ENCODE peak calls at places on chromosomes 11 and 22, in nine cellular contexts. One of them, this sample, is unnamed.

GRCh38 chr11:64559351-64560138 is 31.5 kb upstream of the SLC22A12 start:
- DNase-seq in cerebellar cortex: peak
- DNase-seq in right atrium auricular region: no peak
- DNase-seq in naive thymus-derived CD8-positive, alpha-beta T cell: no peak
- DNase-seq in anterior cingulate cortex: no peak
- DNase-seq in NCI-H460: no peak
- DNase-seq in kidney glomerular epithelial cell: no peak
- DNase-seq in NCI-H146: no peak
- DNase-seq in HTR-8/SVneo: no peak
- DNase-seq in this sample: no peak

GRCh38 chr22:40613025-40613424 is 23.5 kb downstream of the MRTFA start:
- DNase-seq in cerebellar cortex: no peak
- DNase-seq in right atrium auricular region: no peak
- DNase-seq in naive thymus-derived CD8-positive, alpha-beta T cell: no peak
- DNase-seq in anterior cingulate cortex: no peak
- DNase-seq in NCI-H460: no peak
- DNase-seq in kidney glomerular epithelial cell: no peak
- DNase-seq in NCI-H146: no peak
- DNase-seq in HTR-8/SVneo: no peak
- DNase-seq in this sample: no peak

GRCh38 chr11:73308003-73308962 is at the start of gene ARHGEF17:
- DNase-seq in cerebellar cortex: peak
- DNase-seq in right atrium auricular region: no peak
- DNase-seq in naive thymus-derived CD8-positive, alpha-beta T cell: no peak
- DNase-seq in anterior cingulate cortex: peak
- DNase-seq in NCI-H460: peak
- DNase-seq in kidney glomerular epithelial cell: peak
- DNase-seq in NCI-H146: peak
- DNase-seq in HTR-8/SVneo: peak
- DNase-seq in this sample: peak

GRCh38 chr11:60838132-60838531 is 3.8 kb upstream of the CCDC86 start:
- DNase-seq in cerebellar cortex: peak
- DNase-seq in right atrium auricular region: no peak
- DNase-seq in naive thymus-derived CD8-positive, alpha-beta T cell: no peak
- DNase-seq in anterior cingulate cortex: no peak
- DNase-seq in NCI-H460: no peak
- DNase-seq in kidney glomerular epithelial cell: no peak
- DNase-seq in NCI-H146: no peak
- DNase-seq in HTR-8/SVneo: no peak
- DNase-seq in this sample: no peak

GRCh38 chr11:35747638-35748037 is 85.1 kb downstream of the TRIM44 start:
- DNase-seq in cerebellar cortex: peak
- DNase-seq in right atrium auricular region: no peak
- DNase-seq in naive thymus-derived CD8-positive, alpha-beta T cell: no peak
- DNase-seq in anterior cingulate cortex: no peak
- DNase-seq in NCI-H460: no peak
- DNase-seq in kidney glomerular epithelial cell: no peak
- DNase-seq in NCI-H146: peak
- DNase-seq in HTR-8/SVneo: no peak
- DNase-seq in this sample: no peak

GRCh38 chr22:47286590-47286989 is 524.1 kb downstream of the TBC1D22A start:
- DNase-seq in cerebellar cortex: no peak
- DNase-seq in right atrium auricular region: no peak
- DNase-seq in naive thymus-derived CD8-positive, alpha-beta T cell: no peak
- DNase-seq in anterior cingulate cortex: no peak
- DNase-seq in NCI-H460: no peak
- DNase-seq in kidney glomerular epithelial cell: no peak
- DNase-seq in NCI-H146: no peak
- DNase-seq in HTR-8/SVneo: no peak
- DNase-seq in this sample: no peak

GRCh38 chr22:32695451-32695891 is 106.0 kb upstream of the TIMP3 start:
- DNase-seq in cerebellar cortex: no peak
- DNase-seq in right atrium auricular region: no peak
- DNase-seq in naive thymus-derived CD8-positive, alpha-beta T cell: no peak
- DNase-seq in anterior cingulate cortex: no peak
- DNase-seq in NCI-H460: no peak
- DNase-seq in kidney glomerular epithelial cell: peak
- DNase-seq in NCI-H146: no peak
- DNase-seq in HTR-8/SVneo: peak
- DNase-seq in this sample: no peak

GRCh38 chr11:62851807-62852522 is 12.6 kb upstream of the WDR74 start:
- DNase-seq in cerebellar cortex: peak
- DNase-seq in right atrium auricular region: no peak
- DNase-seq in naive thymus-derived CD8-positive, alpha-beta T cell: no peak
- DNase-seq in anterior cingulate cortex: no peak
- DNase-seq in NCI-H460: no peak
- DNase-seq in kidney glomerular epithelial cell: no peak
- DNase-seq in NCI-H146: no peak
- DNase-seq in HTR-8/SVneo: no peak
- DNase-seq in this sample: no peak

GRCh38 chr22:49497266-49497665 is 330.4 kb downstream of the BRD1 start:
- DNase-seq in cerebellar cortex: no peak
- DNase-seq in right atrium auricular region: no peak
- DNase-seq in naive thymus-derived CD8-positive, alpha-beta T cell: no peak
- DNase-seq in anterior cingulate cortex: no peak
- DNase-seq in NCI-H460: no peak
- DNase-seq in kidney glomerular epithelial cell: no peak
- DNase-seq in NCI-H146: no peak
- DNase-seq in HTR-8/SVneo: no peak
- DNase-seq in this sample: no peak

GRCh38 chr11:76598426-76598839 is 72.1 kb downstream of the LRRC32 start:
- DNase-seq in cerebellar cortex: peak
- DNase-seq in right atrium auricular region: peak
- DNase-seq in naive thymus-derived CD8-positive, alpha-beta T cell: no peak
- DNase-seq in anterior cingulate cortex: no peak
- DNase-seq in NCI-H460: peak
- DNase-seq in kidney glomerular epithelial cell: no peak
- DNase-seq in NCI-H146: peak
- DNase-seq in HTR-8/SVneo: peak
- DNase-seq in this sample: peak

GRCh38 chr11:69640260-69640994 is 529 bp upstream of the CCND1 start:
- DNase-seq in cerebellar cortex: peak
- DNase-seq in right atrium auricular region: no peak
- DNase-seq in naive thymus-derived CD8-positive, alpha-beta T cell: no peak
- DNase-seq in anterior cingulate cortex: no peak
- DNase-seq in NCI-H460: no peak
- DNase-seq in kidney glomerular epithelial cell: no peak
- DNase-seq in NCI-H146: no peak
- DNase-seq in HTR-8/SVneo: no peak
- DNase-seq in this sample: no peak

GRCh38 chr11:6812391-6813005 is 13.0 kb upstream of the OR6A2 start:
- DNase-seq in cerebellar cortex: peak
- DNase-seq in right atrium auricular region: no peak
- DNase-seq in naive thymus-derived CD8-positive, alpha-beta T cell: peak
- DNase-seq in anterior cingulate cortex: no peak
- DNase-seq in NCI-H460: peak
- DNase-seq in kidney glomerular epithelial cell: peak
- DNase-seq in NCI-H146: peak
- DNase-seq in HTR-8/SVneo: peak
- DNase-seq in this sample: peak

GRCh38 chr22:41382610-41383009 is 868 bp downstream of the TEF start:
- DNase-seq in cerebellar cortex: no peak
- DNase-seq in right atrium auricular region: no peak
- DNase-seq in naive thymus-derived CD8-positive, alpha-beta T cell: no peak
- DNase-seq in anterior cingulate cortex: no peak
- DNase-seq in NCI-H460: no peak
- DNase-seq in kidney glomerular epithelial cell: no peak
- DNase-seq in NCI-H146: no peak
- DNase-seq in HTR-8/SVneo: no peak
- DNase-seq in this sample: no peak

GRCh38 chr11:68137833-68138232 is 16.6 kb upstream of the CHKA start:
- DNase-seq in cerebellar cortex: no peak
- DNase-seq in right atrium auricular region: no peak
- DNase-seq in naive thymus-derived CD8-positive, alpha-beta T cell: no peak
- DNase-seq in anterior cingulate cortex: no peak
- DNase-seq in NCI-H460: no peak
- DNase-seq in kidney glomerular epithelial cell: no peak
- DNase-seq in NCI-H146: peak
- DNase-seq in HTR-8/SVneo: no peak
- DNase-seq in this sample: no peak

This sample was measured in naive B cell.